ENCODE peak calls at places on chromosomes 5 and 9, in ten cellular contexts. Z is D341Med; B is GDM1; F is NB4; S is GM04504; C is SW 1271; D is NCI-H774; J is activated CD8-positive, alpha-beta memory T cell treated with anti-CD3 and anti-CD28 coated beads for 4 hours; T is fibroblast of mammary gland; M is AG04450. A is an unnamed sample.

GRCh38 chr5:108278285-108279240 is 103.3 kb downstream of the FBXL17 start:
- DNase-seq in Z (peak; percentile 6), B (no peak), F (no peak), S (no peak), C (no peak), D (no peak), J (no peak), T (no peak), M (no peak), A (no peak)

GRCh38 chr5:59128646-59129290 is 545.9 kb downstream of the RAB3C start:
- DNase-seq in Z (no peak), B (no peak), F (no peak), S (no peak), C (no peak), D (no peak), J (no peak), T (no peak), M (no peak), A (no peak)

GRCh38 chr9:88933607-88934379 is 57.5 kb upstream of the S1PR3 start:
- DNase-seq in Z (no peak), B (no peak), F (no peak), S (no peak), C (no peak), D (no peak), J (no peak), T (no peak), M (no peak), A (no peak)

GRCh38 chr5:10648806-10649517 is 85.1 kb downstream of the ANKRD33B start:
- DNase-seq in Z (no peak), B (no peak), F (no peak), S (no peak), C (no peak), D (no peak), J (no peak), T (no peak), M (no peak), A (no peak)

GRCh38 chr5:175729829-175730277 is 72.0 kb downstream of the HRH2 start:
- DNase-seq in Z (peak; percentile 92), B (peak; percentile 59), F (peak; percentile 87), S (peak; percentile 68), C (peak; percentile 93), D (peak; percentile 86), J (peak; percentile 83), T (peak; percentile 84), M (peak; percentile 81), A (peak; percentile 88)

GRCh38 chr9:4973902-4974301 is 11.2 kb upstream of the JAK2 start:
- DNase-seq in Z (no peak), B (no peak), F (no peak), S (no peak), C (no peak), D (no peak), J (no peak), T (no peak), M (no peak), A (no peak)

GRCh38 chr9:130306826-130307666 is 41.5 kb downstream of the HMCN2 start:
- DNase-seq in Z (no peak), B (no peak), F (no peak), S (no peak), C (no peak), D (no peak), J (no peak), T (no peak), M (no peak), A (no peak)

GRCh38 chr5:145449794-145450193 is 385.3 kb downstream of the PRELID2 start:
- DNase-seq in Z (no peak), B (no peak), F (no peak), S (no peak), C (no peak), D (no peak), J (no peak), T (no peak), M (no peak), A (no peak)

GRCh38 chr9:27645166-27645840 is 72.0 kb upstream of the C9orf72 start:
- DNase-seq in Z (peak; percentile 64), B (no peak), F (no peak), S (no peak), C (no peak), D (no peak), J (no peak), T (no peak), M (no peak), A (no peak)

GRCh38 chr9:124258765-124259272 is 1.1 kb downstream of the NEK6 start:
- DNase-seq in Z (no peak), B (no peak), F (peak; percentile 44), S (no peak), C (peak; percentile 61), D (no peak), J (no peak), T (no peak), M (no peak), A (peak; percentile 56)

GRCh38 chr9:76018244-76018643 is 127.8 kb downstream of the PCSK5 start:
- DNase-seq in Z (no peak), B (no peak), F (no peak), S (no peak), C (no peak), D (no peak), J (no peak), T (no peak), M (no peak), A (no peak)

GRCh38 chr9:134336174-134336705 is 10.0 kb downstream of the RXRA start:
- DNase-seq in Z (no peak), B (no peak), F (no peak), S (no peak), C (no peak), D (no peak), J (no peak), T (no peak), M (no peak), A (no peak)